ENCODE peak calls at places on chromosomes 3 and 15, in nine cellular contexts. One of them, this sample, is unnamed.

GRCh38 chr15:58510715-58511465 is 79.1 kb downstream of the LIPC start:
- DNase-seq in left ventricle myocardium inferior: no peak
- DNase-seq in ELF-1: no peak
- DNase-seq in BE2C: no peak
- DNase-seq in GM03348: no peak
- DNase-seq in NT2/D1: no peak
- DNase-seq in SK-N-MC: no peak
- DNase-seq in globus pallidus: no peak
- DNase-seq in cortex of kidney: no peak
- DNase-seq in this sample: no peak

GRCh38 chr3:71285086-71285485 is 298.4 kb downstream of the FOXP1 start:
- DNase-seq in cortex of kidney: no peak
- DNase-seq in left ventricle myocardium inferior: no peak
- DNase-seq in GM03348: no peak
- DNase-seq in SK-N-MC: no peak
- DNase-seq in globus pallidus: no peak
- DNase-seq in ELF-1: no peak
- DNase-seq in NT2/D1: no peak
- DNase-seq in BE2C: no peak
- DNase-seq in this sample: no peak

GRCh38 chr3:71163216-71163918 is 420.2 kb downstream of the FOXP1 start:
- DNase-seq in GM03348: no peak
- DNase-seq in globus pallidus: no peak
- DNase-seq in left ventricle myocardium inferior: no peak
- DNase-seq in ELF-1: no peak
- DNase-seq in cortex of kidney: no peak
- DNase-seq in NT2/D1: no peak
- DNase-seq in SK-N-MC: no peak
- DNase-seq in BE2C: no peak
- DNase-seq in this sample: no peak

GRCh38 chr15:67998599-67999122 is 55.5 kb upstream of the PIAS1 start:
- DNase-seq in GM03348: peak
- DNase-seq in BE2C: no peak
- DNase-seq in ELF-1: no peak
- DNase-seq in cortex of kidney: no peak
- DNase-seq in left ventricle myocardium inferior: no peak
- DNase-seq in globus pallidus: no peak
- DNase-seq in SK-N-MC: peak
- DNase-seq in NT2/D1: no peak
- DNase-seq in this sample: no peak

GRCh38 chr3:66633564-66633963 is 132.7 kb upstream of the LRIG1 start:
- DNase-seq in globus pallidus: no peak
- DNase-seq in cortex of kidney: no peak
- DNase-seq in left ventricle myocardium inferior: no peak
- DNase-seq in GM03348: no peak
- DNase-seq in NT2/D1: no peak
- DNase-seq in BE2C: no peak
- DNase-seq in SK-N-MC: no peak
- DNase-seq in ELF-1: no peak
- DNase-seq in this sample: no peak

GRCh38 chr3:122969585-122970453 is 57.7 kb downstream of the SEMA5B start:
- DNase-seq in SK-N-MC: no peak
- DNase-seq in GM03348: peak
- DNase-seq in BE2C: no peak
- DNase-seq in left ventricle myocardium inferior: no peak
- DNase-seq in NT2/D1: no peak
- DNase-seq in ELF-1: no peak
- DNase-seq in cortex of kidney: no peak
- DNase-seq in globus pallidus: no peak
- DNase-seq in this sample: no peak

GRCh38 chr3:184235381-184236032 is 6.1 kb downstream of the VWA5B2 start:
- DNase-seq in left ventricle myocardium inferior: no peak
- DNase-seq in globus pallidus: no peak
- DNase-seq in ELF-1: no peak
- DNase-seq in GM03348: no peak
- DNase-seq in BE2C: peak
- DNase-seq in cortex of kidney: no peak
- DNase-seq in NT2/D1: no peak
- DNase-seq in SK-N-MC: no peak
- DNase-seq in this sample: no peak

GRCh38 chr3:119304201-119304713 is 10.1 kb downstream of the ARHGAP31 start:
- DNase-seq in BE2C: no peak
- DNase-seq in GM03348: peak
- DNase-seq in SK-N-MC: no peak
- DNase-seq in cortex of kidney: no peak
- DNase-seq in NT2/D1: no peak
- DNase-seq in left ventricle myocardium inferior: no peak
- DNase-seq in ELF-1: peak
- DNase-seq in globus pallidus: no peak
- DNase-seq in this sample: no peak

GRCh38 chr3:186930639-186931486 is 537 bp downstream of the ST6GAL1 start:
- DNase-seq in GM03348: peak
- DNase-seq in NT2/D1: peak
- DNase-seq in ELF-1: peak
- DNase-seq in left ventricle myocardium inferior: peak
- DNase-seq in cortex of kidney: no peak
- DNase-seq in globus pallidus: no peak
- DNase-seq in BE2C: peak
- DNase-seq in SK-N-MC: no peak
- DNase-seq in this sample: peak

GRCh38 chr3:197682713-197683112 is 54.0 kb downstream of the RUBCN start:
- DNase-seq in cortex of kidney: no peak
- DNase-seq in globus pallidus: no peak
- DNase-seq in BE2C: no peak
- DNase-seq in GM03348: no peak
- DNase-seq in left ventricle myocardium inferior: no peak
- DNase-seq in SK-N-MC: no peak
- DNase-seq in ELF-1: no peak
- DNase-seq in NT2/D1: no peak
- DNase-seq in this sample: no peak

GRCh38 chr15:75397494-75397893 is 29.1 kb upstream of the MAN2C1 start:
- DNase-seq in BE2C: no peak
- DNase-seq in cortex of kidney: no peak
- DNase-seq in NT2/D1: no peak
- DNase-seq in ELF-1: no peak
- DNase-seq in globus pallidus: no peak
- DNase-seq in left ventricle myocardium inferior: no peak
- DNase-seq in GM03348: peak
- DNase-seq in SK-N-MC: no peak
- DNase-seq in this sample: no peak

GRCh38 chr15:88704791-88705768 is 66.3 kb downstream of the ISG20 start:
- DNase-seq in SK-N-MC: no peak
- DNase-seq in cortex of kidney: no peak
- DNase-seq in BE2C: peak
- DNase-seq in ELF-1: peak
- DNase-seq in globus pallidus: peak
- DNase-seq in left ventricle myocardium inferior: peak
- DNase-seq in NT2/D1: no peak
- DNase-seq in GM03348: peak
- DNase-seq in this sample: no peak

GRCh38 chr15:62135532-62136134 is 29.5 kb downstream of the C2CD4B start:
- DNase-seq in globus pallidus: no peak
- DNase-seq in left ventricle myocardium inferior: no peak
- DNase-seq in BE2C: no peak
- DNase-seq in SK-N-MC: no peak
- DNase-seq in NT2/D1: no peak
- DNase-seq in cortex of kidney: no peak
- DNase-seq in GM03348: no peak
- DNase-seq in ELF-1: no peak
- DNase-seq in this sample: no peak

GRCh38 chr3:101941253-101942039 is 92.1 kb downstream of the NFKBIZ start:
- DNase-seq in ELF-1: no peak
- DNase-seq in SK-N-MC: peak
- DNase-seq in globus pallidus: no peak
- DNase-seq in left ventricle myocardium inferior: no peak
- DNase-seq in cortex of kidney: no peak
- DNase-seq in GM03348: no peak
- DNase-seq in NT2/D1: no peak
- DNase-seq in BE2C: no peak
- DNase-seq in this sample: no peak